ENCODE peak calls at places on chromosome 15, in four cellular contexts. One of them, this sample, is unnamed.

GRCh38 chr15:57215371-57215770 is 160.9 kb upstream of the CGNL1 start:
- DNase-seq in ELF-1: no peak
- DNase-seq in GOT3: no peak
- DNase-seq in endothelial cell: no peak
- DNase-seq in this sample: no peak

GRCh38 chr15:89192771-89193170 is 28.6 kb downstream of the RLBP1 start:
- DNase-seq in ELF-1: no peak
- DNase-seq in GOT3: no peak
- DNase-seq in endothelial cell: no peak
- DNase-seq in this sample: no peak

GRCh38 chr15:41483115-41483514 is 10.6 kb upstream of the ITPKA start:
- DNase-seq in ELF-1: no peak
- DNase-seq in GOT3: no peak
- DNase-seq in endothelial cell: no peak
- DNase-seq in this sample: no peak

GRCh38 chr15:56699743-56700142 is 33.6 kb downstream of the ZNF280D start:
- DNase-seq in ELF-1: no peak
- DNase-seq in GOT3: no peak
- DNase-seq in endothelial cell: no peak
- DNase-seq in this sample: no peak

GRCh38 chr15:51782357-51782896 is 31.0 kb downstream of the TMOD2 start:
- DNase-seq in ELF-1: no peak
- DNase-seq in GOT3: no peak
- DNase-seq in endothelial cell: no peak
- DNase-seq in this sample: no peak

GRCh38 chr15:94412979-94413741 is 181.8 kb downstream of the MCTP2 start:
- DNase-seq in ELF-1: no peak
- DNase-seq in GOT3: no peak
- DNase-seq in endothelial cell: peak; percentile 16
- DNase-seq in this sample: no peak

GRCh38 chr15:92429378-92430066 is 35.8 kb downstream of the ST8SIA2 start:
- DNase-seq in ELF-1: peak; percentile 52
- DNase-seq in GOT3: no peak
- DNase-seq in endothelial cell: no peak
- DNase-seq in this sample: peak; percentile 21

GRCh38 chr15:88255496-88256171 is 905 bp downstream of the NTRK3 start:
- DNase-seq in ELF-1: peak; percentile 49
- DNase-seq in GOT3: no peak
- DNase-seq in endothelial cell: peak; percentile 55
- DNase-seq in this sample: peak; percentile 36

GRCh38 chr15:40787991-40788390 is 18.2 kb downstream of the C15orf62 start:
- DNase-seq in ELF-1: no peak
- DNase-seq in GOT3: no peak
- DNase-seq in endothelial cell: no peak
- DNase-seq in this sample: no peak

GRCh38 chr15:93317772-93318171 is 228.8 kb upstream of the RGMA start:
- DNase-seq in ELF-1: peak; percentile 70
- DNase-seq in GOT3: no peak
- DNase-seq in endothelial cell: no peak
- DNase-seq in this sample: no peak

GRCh38 chr15:57427367-57427821 is 51.1 kb downstream of the CGNL1 start:
- DNase-seq in ELF-1: peak; percentile 82
- DNase-seq in GOT3: no peak
- DNase-seq in endothelial cell: no peak
- DNase-seq in this sample: peak; percentile 36

GRCh38 chr15:77023576-77024272 is 28.8 kb downstream of the PSTPIP1 start:
- DNase-seq in ELF-1: no peak
- DNase-seq in GOT3: no peak
- DNase-seq in endothelial cell: no peak
- DNase-seq in this sample: no peak

GRCh38 chr15:31398677-31399260 is 72.1 kb downstream of the KLF13 start:
- DNase-seq in ELF-1: peak; percentile 76
- DNase-seq in GOT3: no peak
- DNase-seq in endothelial cell: no peak
- DNase-seq in this sample: no peak

GRCh38 chr15:86060614-86061125 is 19.0 kb upstream of the AGBL1 start:
- DNase-seq in ELF-1: no peak
- DNase-seq in GOT3: no peak
- DNase-seq in endothelial cell: no peak
- DNase-seq in this sample: no peak

This sample was measured in T1000.